ENCODE peak calls at places on chromosomes 2 and 18, in six cellular contexts. E, L, U, K, M and G are unnamed samples.

GRCh38 chr2:170514140-170514539 is 201.0 kb upstream of the SP5 start:
- DNase-seq in E (no peak), L (no peak), U (no peak), K (no peak), M (no peak), G (no peak)

GRCh38 chr2:9944330-9944758 is 7.1 kb upstream of the GRHL1 start:
- DNase-seq in E (peak), L (no peak), U (no peak), K (no peak), M (no peak), G (no peak)

GRCh38 chr2:215536476-215536875 is 100.6 kb upstream of the FN1 start:
- DNase-seq in E (no peak), L (no peak), U (no peak), K (no peak), M (no peak), G (no peak)

GRCh38 chr2:119474371-119475224 is 42.9 kb downstream of the TMEM37 start:
- DNase-seq in E (no peak), L (no peak), U (peak), K (no peak), M (no peak), G (no peak)

GRCh38 chr2:167890739-167891138 is 356.7 kb downstream of the STK39 start:
- DNase-seq in E (no peak), L (no peak), U (no peak), K (no peak), M (no peak), G (no peak)

GRCh38 chr2:205704101-205704741 is 21.9 kb downstream of the NRP2 start:
- DNase-seq in E (no peak), L (peak), U (no peak), K (no peak), M (no peak), G (no peak)

GRCh38 chr2:136917281-136917680 is 151.9 kb downstream of the THSD7B start:
- DNase-seq in E (peak), L (no peak), U (no peak), K (no peak), M (no peak), G (no peak)

GRCh38 chr18:23725827-23726661 is 36.8 kb downstream of the LAMA3 start:
- DNase-seq in E (no peak), L (no peak), U (no peak), K (no peak), M (no peak), G (no peak)

GRCh38 chr2:105363192-105363591 is 25.9 kb downstream of the C2orf49 start:
- DNase-seq in E (no peak), L (no peak), U (no peak), K (no peak), M (no peak), G (no peak)

GRCh38 chr2:44707945-44708645 is 233.4 kb upstream of the SIX3 start:
- DNase-seq in E (no peak), L (no peak), U (no peak), K (no peak), M (no peak), G (no peak)

GRCh38 chr2:18455256-18455862 is 105.1 kb downstream of the RDH14 start:
- DNase-seq in E (peak), L (no peak), U (no peak), K (no peak), M (peak), G (no peak)

GRCh38 chr2:21279525-21279924 is 155.8 kb downstream of the TDRD15 start:
- DNase-seq in E (no peak), L (no peak), U (no peak), K (no peak), M (no peak), G (no peak)

GRCh38 chr2:189076131-189076530 is 102.0 kb downstream of the COL3A1 start:
- DNase-seq in E (no peak), L (no peak), U (no peak), K (no peak), M (no peak), G (no peak)

GRCh38 chr2:83990601-83991000 is 468.5 kb downstream of the SUCLG1 start:
- DNase-seq in E (no peak), L (no peak), U (no peak), K (no peak), M (no peak), G (no peak)

GRCh38 chr2:21041943-21042707 is 1.7 kb downstream of the APOB start:
- DNase-seq in E (no peak), L (no peak), U (no peak), K (no peak), M (no peak), G (no peak)

GRCh38 chr2:13046557-13047165 is 329.9 kb downstream of the TRIB2 start:
- DNase-seq in E (no peak), L (no peak), U (no peak), K (no peak), M (no peak), G (no peak)

GRCh38 chr2:46122318-46122970 is 174.8 kb upstream of the EPAS1 start:
- DNase-seq in E (no peak), L (no peak), U (no peak), K (no peak), M (peak), G (no peak)

GRCh38 chr2:7012141-7012809 is 95.1 kb downstream of the RNF144A start:
- DNase-seq in E (no peak), L (no peak), U (no peak), K (no peak), M (peak), G (no peak)

GRCh38 chr18:8876887-8877286 is 171.5 kb downstream of the MTCL1 start:
- DNase-seq in E (no peak), L (no peak), U (no peak), K (no peak), M (no peak), G (no peak)

GRCh38 chr2:150863691-150864090 is 376.2 kb upstream of the RND3 start:
- DNase-seq in E (no peak), L (no peak), U (no peak), K (no peak), M (no peak), G (no peak)

GRCh38 chr2:226362991-226363390 is 436.6 kb downstream of the IRS1 start:
- DNase-seq in E (no peak), L (no peak), U (no peak), K (no peak), M (no peak), G (no peak)

GRCh38 chr2:241049739-241050623 is 51.6 kb downstream of the SNED1 start:
- DNase-seq in E (peak), L (peak), U (no peak), K (no peak), M (no peak), G (no peak)

GRCh38 chr2:165382362-165382761 is 87.1 kb upstream of the CSRNP3 start:
- DNase-seq in E (no peak), L (no peak), U (no peak), K (no peak), M (no peak), G (no peak)

GRCh38 chr2:238259085-238260020 is 19.5 kb upstream of the HES6 start:
- DNase-seq in E (no peak), L (no peak), U (no peak), K (no peak), M (peak), G (peak)

GRCh38 chr18:49802623-49803022 is 10.7 kb downstream of the ACAA2 start:
- DNase-seq in E (no peak), L (no peak), U (no peak), K (no peak), M (no peak), G (no peak)

GRCh38 chr2:124908411-124908810 is 883.3 kb downstream of the CNTNAP5 start:
- DNase-seq in E (no peak), L (no peak), U (no peak), K (no peak), M (no peak), G (no peak)

GRCh38 chr2:144431384-144431783 is 88.5 kb downstream of the ZEB2 start:
- DNase-seq in E (peak), L (no peak), U (no peak), K (no peak), M (no peak), G (no peak)

GRCh38 chr2:1496394-1496821 is 83.1 kb downstream of the TPO start:
- DNase-seq in E (no peak), L (peak), U (no peak), K (no peak), M (no peak), G (no peak)

GRCh38 chr2:232901711-232902578 is 31.9 kb downstream of the SNORC start:
- DNase-seq in E (peak), L (no peak), U (no peak), K (no peak), M (no peak), G (no peak)

GRCh38 chr2:74747411-74748080 is 86.4 kb upstream of the HK2 start:
- DNase-seq in E (no peak), L (no peak), U (no peak), K (no peak), M (no peak), G (no peak)

GRCh38 chr2:240725266-240726060 is 33.8 kb downstream of the AQP12A start:
- DNase-seq in E (no peak), L (no peak), U (no peak), K (no peak), M (no peak), G (no peak)

GRCh38 chr2:118981627-118982026 is 39.6 kb downstream of the MARCO start:
- DNase-seq in E (no peak), L (no peak), U (no peak), K (no peak), M (no peak), G (no peak)

GRCh38 chr2:23055251-23055650 is 329.7 kb upstream of the KLHL29 start:
- DNase-seq in E (no peak), L (no peak), U (no peak), K (no peak), M (no peak), G (no peak)

GRCh38 chr2:56121995-56122394 is 61.8 kb upstream of the CCDC85A start:
- DNase-seq in E (no peak), L (no peak), U (no peak), K (no peak), M (no peak), G (no peak)

GRCh38 chr18:34837769-34838194 is 127.7 kb downstream of the DTNA start:
- DNase-seq in E (no peak), L (no peak), U (no peak), K (no peak), M (peak), G (no peak)

GRCh38 chr2:75276093-75277055 is 77.1 kb upstream of the TACR1 start:
- DNase-seq in E (peak), L (no peak), U (no peak), K (no peak), M (no peak), G (no peak)

GRCh38 chr2:144449028-144449406 is 70.9 kb downstream of the ZEB2 start:
- DNase-seq in E (peak), L (no peak), U (no peak), K (no peak), M (peak), G (no peak)

GRCh38 chr2:65292461-65293127 is 65.0 kb downstream of the ACTR2 start:
- DNase-seq in E (no peak), L (no peak), U (no peak), K (peak), M (peak), G (no peak)

GRCh38 chr2:65294136-65294535 is 66.5 kb downstream of the ACTR2 start:
- DNase-seq in E (no peak), L (no peak), U (no peak), K (no peak), M (no peak), G (no peak)

GRCh38 chr2:65292095-65292378 is 64.4 kb downstream of the ACTR2 start:
- DNase-seq in E (no peak), L (no peak), U (no peak), K (no peak), M (no peak), G (no peak)

GRCh38 chr2:65294701-65295100 is 67.1 kb downstream of the ACTR2 start:
- DNase-seq in E (no peak), L (no peak), U (no peak), K (no peak), M (no peak), G (no peak)

GRCh38 chr2:65291221-65292094 is 63.8 kb downstream of the ACTR2 start:
- DNase-seq in E (no peak), L (no peak), U (no peak), K (no peak), M (no peak), G (no peak)
- H3K4me3 ChIP-seq in E (no peak), L (no peak), U (no peak), K (no peak), M (no peak), G (no peak)

GRCh38 chr2:26274058-26274613 is 29.4 kb downstream of the HADHB start:
- DNase-seq in E (no peak), L (peak), U (peak), K (peak), M (no peak), G (no peak)

GRCh38 chr2:26273501-26273900 is 28.8 kb downstream of the HADHB start:
- DNase-seq in E (no peak), L (no peak), U (no peak), K (no peak), M (no peak), G (no peak)

GRCh38 chr2:26279886-26280285 is 35.1 kb downstream of the HADHB start:
- DNase-seq in E (no peak), L (no peak), U (no peak), K (no peak), M (no peak), G (no peak)

GRCh38 chr2:26281226-26281625 is 36.5 kb downstream of the HADHB start:
- DNase-seq in E (no peak), L (no peak), U (no peak), K (no peak), M (no peak), G (no peak)

GRCh38 chr2:26276488-26276887 is 31.7 kb downstream of the HADHB start:
- DNase-seq in E (no peak), L (no peak), U (no peak), K (no peak), M (no peak), G (no peak)
- H3K27ac ChIP-seq in E (no peak), L (no peak), U (no peak), K (no peak), M (no peak), G (no peak)

GRCh38 chr18:2651981-2652380 is 3.5 kb upstream of the SMCHD1 start:
- DNase-seq in E (no peak), L (no peak), U (no peak), K (no peak), M (no peak), G (no peak)
- H3K4me3 ChIP-seq in E (no peak), L (no peak), U (no peak), K (no peak), M (no peak), G (no peak)

GRCh38 chr2:33559336-33559735 is 39.8 kb downstream of the FAM98A start:
- DNase-seq in E (no peak), L (no peak), U (no peak), K (no peak), M (no peak), G (no peak)
- H3K27ac ChIP-seq in E (no peak), L (no peak), U (no peak), K (no peak), M (peak), G (no peak)